ENCODE peak calls at places on chromosomes 13 and 19, in six cellular contexts. S is activated CD8-positive, alpha-beta memory T cell treated with anti-CD3 and anti-CD28 coated beads, Interleukin-2, amount 10 ng/mL, durations not matched to agents 7 days and 5 days; G is stimulated activated CD4-positive, alpha-beta T cell treated with anti-CD3 and anti-CD28 coated beads, Interleukin-2, amount 100 ng/mL, for 48 hours; C is skeletal muscle cell; E is left colon; P is activated T-cell treated with anti-CD3 and anti-CD28 coated beads for 24 hours. J is an unnamed sample.

GRCh38 chr13:77696863-77697207 is 652 bp upstream of the SLAIN1 start:
- DNase-seq in G (no peak), S (no peak), P (no peak), C (no peak), E (no peak), J (no peak)

GRCh38 chr13:104593251-104593576 is 1527.0 kb upstream of the SLC10A2 start:
- DNase-seq in E (no peak), S (no peak), G (no peak), P (no peak), C (no peak), J (no peak)

GRCh38 chr19:34041922-34042521 is 130.3 kb upstream of the LSM14A start:
- DNase-seq in C (no peak), G (peak; percentile 82), P (peak; percentile 61), S (peak; percentile 74), E (peak; percentile 70), J (peak; percentile 67)

GRCh38 chr19:47095707-47096704 is 17.6 kb downstream of the ZC3H4 start:
- DNase-seq in E (peak; percentile 96), G (no peak), S (no peak), C (no peak), P (no peak), J (peak; percentile 94)

GRCh38 chr13:36323951-36324566 is 22.1 kb downstream of the SPART start:
- DNase-seq in P (no peak), G (no peak), E (no peak), S (no peak), C (no peak), J (no peak)

GRCh38 chr13:25860862-25861261 is 191.0 kb downstream of the SHISA2 start:
- DNase-seq in S (no peak), P (no peak), G (no peak), E (no peak), C (no peak), J (no peak)

GRCh38 chr13:111158136-111158805 is 43.2 kb downstream of the ARHGEF7 start:
- DNase-seq in G (no peak), P (no peak), C (no peak), S (no peak), E (no peak), J (no peak)

GRCh38 chr13:33479066-33479465 is 193.5 kb upstream of the STARD13 start:
- DNase-seq in G (no peak), S (no peak), P (no peak), C (no peak), E (no peak), J (no peak)

GRCh38 chr13:87235621-87236020 is 435.6 kb upstream of the SLITRK5 start:
- DNase-seq in G (no peak), C (peak; percentile 2), S (no peak), P (no peak), E (no peak), J (no peak)

GRCh38 chr19:23771761-23772667 is 13.3 kb upstream of the ZNF681 start:
- DNase-seq in E (no peak), G (no peak), P (no peak), C (no peak), S (no peak), J (no peak)

GRCh38 chr19:48646192-48646911 is 365 bp upstream of the CA11 start:
- DNase-seq in E (peak; percentile 86), C (no peak), G (peak; percentile 86), P (peak; percentile 86), S (peak; percentile 94), J (peak; percentile 93)

GRCh38 chr19:12984683-12985048 is 10.6 kb upstream of the NFIX start:
- DNase-seq in P (no peak), S (no peak), C (no peak), E (no peak), G (no peak), J (no peak)

GRCh38 chr13:54394319-54394718 is 1365.7 kb downstream of the OLFM4 start:
- DNase-seq in P (no peak), G (no peak), E (no peak), S (no peak), C (no peak), J (no peak)

GRCh38 chr19:46604781-46605355 is 3.7 kb downstream of the CALM3 start:
- DNase-seq in C (no peak), P (no peak), E (no peak), S (no peak), G (no peak), J (peak; percentile 16)

GRCh38 chr19:57747472-57747807 is 825 bp downstream of the ZNF776 start:
- DNase-seq in G (no peak), S (no peak), P (no peak), E (no peak), C (no peak), J (no peak)

GRCh38 chr13:33937373-33938087 is 119.6 kb downstream of the RFC3 start:
- DNase-seq in S (no peak), G (no peak), E (no peak), C (no peak), P (no peak), J (no peak)

GRCh38 chr13:98796798-98797197 is 44.3 kb upstream of the SLC15A1 start:
- DNase-seq in E (no peak), G (no peak), P (no peak), S (no peak), C (no peak), J (no peak)

GRCh38 chr19:1247747-1248453 is 483 bp upstream of the MIDN start:
- DNase-seq in C (no peak), S (peak; percentile 88), E (peak; percentile 83), P (no peak), G (peak; percentile 63), J (peak; percentile 81)

GRCh38 chr19:49701271-49701786 is 10.4 kb downstream of the CPT1C start:
- DNase-seq in G (no peak), P (no peak), E (no peak), C (no peak), S (no peak), J (no peak)

J was measured in pancreas.